ENCODE peak calls at places on chromosomes 7 and 10, in eight cellular contexts. N, R, X, J, H, L, O and V are unnamed samples.

GRCh38 chr10:71267508-71268240 is 51.4 kb upstream of the SLC29A3 start:
- DNase-seq in X (no peak), R (no peak), J (no peak), H (no peak), L (no peak), N (no peak), O (no peak), V (no peak)

GRCh38 chr7:52775881-52776280 is 259.6 kb upstream of the POM121L12 start:
- DNase-seq in L (no peak), R (no peak), O (no peak), N (no peak), J (no peak), X (no peak), H (no peak), V (no peak)

GRCh38 chr7:17532861-17533404 is 234.5 kb downstream of the AHR start:
- DNase-seq in X (no peak), L (no peak), N (no peak), O (no peak), J (no peak), R (no peak), H (peak; percentile 79), V (no peak)

GRCh38 chr10:60099998-60100747 is 193.8 kb upstream of the CCDC6 start:
- DNase-seq in N (peak; percentile 8), R (no peak), J (no peak), L (peak; percentile 17), H (peak; percentile 77), X (peak; percentile 44), O (no peak), V (no peak)

GRCh38 chr7:7969306-7970112 is 913 bp downstream of the GLCCI1 start:
- DNase-seq in R (peak; percentile 53), O (peak; percentile 42), L (peak; percentile 22), N (peak; percentile 86), J (peak; percentile 64), H (peak; percentile 37), X (peak; percentile 54), V (peak; percentile 51)

GRCh38 chr7:107446988-107447387 is 22.9 kb upstream of the GPR22 start:
- DNase-seq in N (no peak), X (no peak), H (peak; percentile 22), L (no peak), R (no peak), J (no peak), O (no peak), V (no peak)

GRCh38 chr7:45416846-45417245 is 157.3 kb upstream of the ADCY1 start:
- DNase-seq in H (no peak), J (no peak), N (no peak), O (no peak), X (no peak), L (no peak), R (no peak), V (no peak)

GRCh38 chr7:555551-556160 is 36.0 kb upstream of the PDGFA start:
- DNase-seq in O (no peak), N (no peak), L (no peak), X (no peak), R (no peak), H (no peak), J (no peak), V (no peak)

GRCh38 chr10:68560201-68560915 is at the start of gene TET1:
- DNase-seq in L (peak; percentile 57), X (peak; percentile 90), J (peak; percentile 84), H (peak; percentile 61), O (no peak), N (peak; percentile 39), R (peak; percentile 35), V (peak; percentile 67)

GRCh38 chr10:102610499-102610898 is 33.8 kb upstream of the TRIM8 start:
- DNase-seq in R (no peak), H (peak; percentile 72), L (no peak), X (no peak), O (no peak), N (no peak), J (no peak), V (no peak)

GRCh38 chr10:23187155-23187554 is 5.0 kb upstream of the PTF1A start:
- DNase-seq in H (no peak), O (no peak), N (no peak), X (no peak), R (no peak), J (no peak), L (no peak), V (no peak)

GRCh38 chr10:131626274-131626673 is 274.5 kb upstream of the PPP2R2D start:
- DNase-seq in L (no peak), J (no peak), X (no peak), H (no peak), O (no peak), N (no peak), R (no peak), V (no peak)

GRCh38 chr10:98235876-98236275 is 32.1 kb downstream of the LOXL4 start:
- DNase-seq in X (no peak), N (no peak), H (no peak), R (no peak), O (no peak), L (no peak), J (no peak), V (no peak)

GRCh38 chr7:93265220-93265619 is 33.1 kb downstream of the VPS50 start:
- DNase-seq in O (no peak), J (no peak), X (no peak), H (no peak), L (no peak), N (no peak), R (no peak), V (no peak)

GRCh38 chr7:38398725-38399321 is 125.4 kb upstream of the TARP start:
- DNase-seq in O (peak; percentile 54), J (peak; percentile 41), N (peak; percentile 46), L (peak; percentile 28), R (peak; percentile 61), X (peak; percentile 31), H (peak; percentile 68), V (no peak)

GRCh38 chr10:131311661-131312260 is at the start of gene TCERG1L:
- DNase-seq in L (peak; percentile 66), X (peak; percentile 60), J (peak; percentile 73), O (no peak), R (no peak), H (no peak), N (peak; percentile 11), V (no peak)

GRCh38 chr7:26990268-26990667 is 105.5 kb downstream of the HOXA1 start:
- DNase-seq in X (no peak), R (no peak), H (peak; percentile 3), O (no peak), L (no peak), J (no peak), N (no peak), V (no peak)

GRCh38 chr7:121079425-121080169 is 91.1 kb downstream of the CPED1 start:
- DNase-seq in X (no peak), L (no peak), J (no peak), H (peak; percentile 53), N (no peak), O (no peak), R (no peak), V (no peak)

GRCh38 chr7:37786741-37787569 is 61.4 kb upstream of the NME8 start:
- DNase-seq in O (no peak), H (no peak), N (no peak), X (no peak), R (no peak), J (no peak), L (no peak), V (no peak)

GRCh38 chr10:119947325-119947724 is 54.8 kb downstream of the SEC23IP start:
- DNase-seq in J (no peak), O (no peak), H (peak; percentile 9), X (no peak), N (no peak), R (no peak), L (no peak), V (no peak)

GRCh38 chr7:43636093-43636492 is 53.2 kb downstream of the STK17A start:
- DNase-seq in L (no peak), O (no peak), N (peak; percentile 11), H (peak; percentile 71), X (no peak), R (no peak), J (no peak), V (no peak)

GRCh38 chr7:137734221-137734620 is 112.6 kb downstream of the DGKI start:
- DNase-seq in H (peak; percentile 25), L (no peak), O (no peak), X (no peak), N (no peak), J (no peak), R (no peak), V (no peak)

GRCh38 chr10:53135213-53135896 is 362.8 kb upstream of the MBL2 start:
- DNase-seq in O (no peak), H (no peak), L (no peak), N (no peak), R (no peak), X (no peak), J (no peak), V (no peak)

GRCh38 chr10:75034131-75034512 is 77.3 kb upstream of the SAMD8 start:
- DNase-seq in X (no peak), H (no peak), J (no peak), L (no peak), R (peak; percentile 24), O (no peak), N (no peak), V (no peak)

GRCh38 chr7:142654398-142654797 is 94.9 kb upstream of the PRSS1 start:
- DNase-seq in R (no peak), J (no peak), O (no peak), H (no peak), X (no peak), L (no peak), N (no peak), V (no peak)

GRCh38 chr7:141178486-141179135 is 104.7 kb downstream of the TMEM178B start:
- DNase-seq in H (no peak), L (no peak), R (no peak), J (no peak), N (no peak), O (no peak), X (no peak), V (no peak)

GRCh38 chr7:24907311-24907886 is 72.6 kb downstream of the OSBPL3 start:
- DNase-seq in X (no peak), L (no peak), O (no peak), N (no peak), H (peak; percentile 61), R (no peak), J (no peak), V (no peak)